ENCODE peak calls at places on chromosomes 6 and 20, in six cellular contexts. N is Peyer's patch, C is tibial nerve, O is heart left ventricle, J is IMR-90, M is keratinocyte. A is an unnamed sample. For H3K27me3, the result is how much of the 10 kb centered on the place peaks cover.

GRCh38 chr20:2521369-2522305 is 12.9 kb upstream of the ZNF343 start:
- DNase-seq in C (no peak), M (no peak), N (peak), J (peak), O (no peak), A (no peak)

GRCh38 chr6:120648713-120649112 is 685.6 kb downstream of the TBC1D32 start:
- DNase-seq in N (no peak), C (no peak), O (no peak), J (no peak), M (no peak), A (no peak)

GRCh38 chr6:76683985-76684384 is 611.5 kb upstream of the IMPG1 start:
- DNase-seq in N (no peak), C (no peak), O (no peak), M (no peak), J (no peak), A (no peak)

GRCh38 chr20:61956396-61957342 is 109.0 kb downstream of the TAF4 start:
- DNase-seq in C (no peak), O (no peak), M (no peak), N (no peak), J (peak), A (no peak)

GRCh38 chr6:73521351-73522254 is 771 bp upstream of the EEF1A1 start:
- DNase-seq in C (no peak), N (peak), M (no peak), J (peak), O (peak), A (peak)

GRCh38 chr6:87244380-87244779 is 78.0 kb upstream of the SMIM8 start:
- DNase-seq in J (peak), C (no peak), N (no peak), M (no peak), O (no peak), A (no peak)

GRCh38 chr6:157143885-157144795 is 179.2 kb downstream of the TMEM242 start:
- DNase-seq in C (no peak), J (peak), O (no peak), M (no peak), N (no peak), A (no peak)

GRCh38 chr20:24950128-24950835 is 1.2 kb downstream of the CST7 start:
- DNase-seq in J (no peak), M (no peak), N (no peak), O (no peak), C (no peak), A (no peak)

GRCh38 chr20:32006841-32007786 is 3.1 kb upstream of the CCM2L start:
- DNase-seq in J (no peak), M (no peak), C (no peak), N (no peak), O (no peak), A (no peak)

GRCh38 chr6:13294499-13295069 is 33.8 kb downstream of the TBC1D7 start:
- DNase-seq in C (no peak), M (no peak), N (no peak), O (no peak), J (no peak), A (no peak)

GRCh38 chr20:21574443-21574842 is 60.6 kb upstream of the NKX2-2 start:
- DNase-seq in J (no peak), N (no peak), M (no peak), C (no peak), O (no peak), A (no peak)

GRCh38 chr6:5094327-5094726 is 9.2 kb downstream of the PPP1R3G start:
- DNase-seq in O (no peak), M (no peak), C (no peak), N (no peak), J (peak), A (peak)

GRCh38 chr6:40721252-40721936 is 134.2 kb upstream of the LRFN2 start:
- DNase-seq in J (no peak), C (no peak), N (no peak), O (no peak), M (no peak), A (no peak)

GRCh38 chr6:35601331-35602132 is 87.2 kb downstream of the FKBP5 start:
- DNase-seq in J (peak), M (no peak), N (peak), C (peak), O (peak), A (peak)

GRCh38 chr20:38875170-38875993 is 50.8 kb upstream of the FAM83D start:
- DNase-seq in C (no peak), J (no peak), N (peak), O (no peak), M (no peak), A (no peak)

DNA sequence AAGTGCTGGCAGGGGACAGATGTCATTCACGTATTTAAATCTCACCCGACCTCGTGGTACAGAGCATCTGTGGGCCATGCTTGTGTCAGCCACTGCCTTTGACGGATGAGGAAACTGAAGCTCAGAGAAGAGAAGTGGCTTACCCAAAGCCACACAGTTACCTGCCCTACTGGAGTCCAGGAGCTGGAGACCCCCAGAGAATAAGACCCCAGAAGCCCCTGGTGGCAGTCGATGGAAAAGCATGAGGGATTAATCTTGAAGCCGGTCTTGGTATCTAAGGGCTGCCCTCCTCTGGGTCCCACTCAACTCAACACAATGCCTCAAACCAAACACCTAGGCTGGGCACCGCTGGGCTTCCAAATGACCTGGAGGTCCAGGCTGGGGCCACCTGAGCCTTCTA is 83.1 kb downstream of the GRM4 start:
- DNase-seq in J (no peak), C (no peak), M (no peak), O (no peak), N (no peak), A (no peak)
- TF ChIP-seq CTCF in J (peak), C (no peak), M (no peak), O (no peak), N (no peak), A (peak)

DNA sequence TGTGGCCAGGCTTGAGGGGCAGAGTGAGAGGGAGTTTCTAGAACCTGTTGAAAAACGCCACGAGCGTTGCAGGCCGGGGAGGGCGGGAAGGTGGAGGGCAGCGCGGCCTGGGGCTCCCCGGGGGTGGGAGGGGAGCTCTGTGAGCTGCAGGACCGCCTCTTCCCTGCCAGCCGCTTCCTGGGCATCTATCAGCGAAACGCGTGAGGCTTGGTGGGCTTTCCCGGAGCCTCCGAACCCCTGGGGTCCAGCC is 633 bp upstream of the BHLHE23 start:
- DNase-seq in O (no peak), M (no peak), N (no peak), J (no peak), C (no peak), A (no peak)
- H3K4me3 ChIP-seq in O (peak), M (no peak), N (no peak), J (no peak), C (no peak), A (no peak)

GRCh38 chr20:43576108-43576507 is 14.6 kb upstream of the IFT52 start:
- DNase-seq in J (no peak), O (peak), C (no peak), N (no peak), M (no peak), A (no peak)

GRCh38 chr20:43583133-43583864 is 7.4 kb upstream of the IFT52 start:
- DNase-seq in N (no peak), J (no peak), O (no peak), C (no peak), M (no peak), A (no peak)

GRCh38 chr20:43584448-43585138 is 6.1 kb upstream of the IFT52 start:
- DNase-seq in C (no peak), O (no peak), J (peak), M (no peak), N (no peak), A (peak)

GRCh38 chr20:43583982-43584432 is 6.7 kb upstream of the IFT52 start:
- DNase-seq in O (peak), C (peak), N (peak), J (peak), M (no peak), A (peak)

GRCh38 chr20:43579861-43580793 is 10.6 kb upstream of the IFT52 start:
- DNase-seq in O (no peak), J (no peak), N (no peak), C (no peak), M (no peak), A (no peak)
- H3K27me3 ChIP-seq in O (under half), J (under half), N (under half), C (under half), M (under half), A (under half)

GRCh38 chr20:50266293-50267040 is 75.8 kb downstream of the CEBPB start:
- DNase-seq in N (no peak), O (no peak), J (no peak), M (no peak), C (no peak), A (no peak)

GRCh38 chr20:50265245-50265946 is 74.8 kb downstream of the CEBPB start:
- DNase-seq in N (no peak), J (no peak), O (peak), M (no peak), C (no peak), A (no peak)

GRCh38 chr20:50267866-50268219 is 77.2 kb downstream of the CEBPB start:
- DNase-seq in O (no peak), C (no peak), M (no peak), N (no peak), J (no peak), A (no peak)

GRCh38 chr20:50269111-50270033 is 78.7 kb downstream of the CEBPB start:
- DNase-seq in C (no peak), N (no peak), J (no peak), O (peak), M (no peak), A (no peak)

DNA sequence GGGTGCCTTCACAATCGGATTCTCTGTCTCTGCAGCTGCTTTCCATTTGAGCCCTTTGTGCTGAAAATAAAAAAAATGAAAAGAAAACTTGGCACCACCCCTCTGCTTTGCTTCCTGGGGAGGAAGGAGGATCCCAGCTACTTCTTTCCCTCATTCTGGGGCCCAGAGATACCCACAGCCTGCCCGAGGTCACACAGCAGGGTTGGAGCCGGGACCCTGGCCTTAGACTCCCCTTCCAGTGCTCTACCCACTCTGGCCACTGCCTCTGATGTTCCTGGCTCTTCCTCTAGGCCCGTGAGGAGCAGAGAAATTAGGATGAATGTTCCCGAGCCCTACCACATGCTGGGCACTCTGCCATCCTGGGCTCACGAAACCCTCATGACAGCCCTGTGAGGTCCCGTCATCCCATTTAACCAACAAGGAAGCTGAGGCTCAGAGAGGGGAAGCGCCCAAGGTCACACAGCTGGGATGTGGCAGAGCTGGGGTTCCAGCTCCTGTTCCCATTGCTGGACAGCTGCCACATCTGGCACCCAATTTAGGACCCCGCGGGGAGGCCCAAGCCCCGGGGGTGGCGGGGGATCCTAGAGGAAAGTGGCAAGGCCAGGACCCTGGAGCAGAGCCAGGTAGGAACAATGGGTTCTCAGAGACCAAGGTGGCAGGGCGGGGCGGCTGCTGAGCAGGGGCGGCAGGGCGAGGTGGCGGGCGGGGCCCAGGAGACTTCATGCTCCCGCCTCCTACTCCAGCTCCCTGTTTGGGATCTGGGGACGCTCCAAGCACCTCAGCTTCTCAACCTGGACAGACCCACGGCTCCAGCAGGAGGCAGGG is 76.6 kb downstream of the CEBPB start:
- DNase-seq in C (peak), J (peak), N (no peak), M (no peak), O (no peak), A (no peak)
- TF ChIP-seq CTCF in C (no peak), J (no peak), N (no peak), M (no peak), O (no peak), A (no peak)

GRCh38 chr20:41035207-41035606 is 6.6 kb downstream of the TOP1 start:
- DNase-seq in M (no peak), N (no peak), O (no peak), J (no peak), C (no peak), A (no peak)
- H3K4me3 ChIP-seq in M (no peak), N (no peak), O (no peak), J (no peak), C (no peak), A (no peak)

DNA sequence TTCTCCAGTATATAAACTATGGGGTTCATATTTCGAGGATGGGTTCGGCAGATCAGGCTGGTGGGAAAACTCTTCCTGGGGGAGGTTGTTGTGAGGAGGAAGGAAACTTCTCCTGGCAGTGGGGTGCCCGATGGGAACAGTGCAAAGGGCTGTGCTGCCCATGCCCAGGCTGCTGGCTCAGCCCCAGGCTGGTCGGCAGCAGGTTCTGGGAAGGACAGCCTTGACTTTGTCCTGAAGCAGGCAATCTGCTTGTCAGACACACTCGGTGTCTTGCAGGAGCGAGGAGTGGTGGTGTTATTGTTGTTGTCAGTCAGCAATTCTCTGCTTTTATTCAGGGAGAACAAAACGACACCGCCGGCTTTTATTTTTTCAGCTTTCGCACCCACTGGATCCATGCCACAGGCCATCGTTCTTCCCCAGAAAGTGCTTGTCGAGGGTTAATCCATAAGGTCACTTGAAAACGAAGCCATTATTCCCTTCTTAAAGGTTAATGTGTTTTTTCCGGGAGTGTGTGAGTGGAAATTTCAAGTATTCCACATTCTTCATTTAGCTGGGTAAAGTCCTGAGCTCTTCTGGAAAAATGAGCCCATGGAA is 57.1 kb upstream of the STX16 start:
- DNase-seq in C (no peak), J (no peak), N (no peak), O (no peak), M (no peak), A (no peak)
- H3K27me3 ChIP-seq in C (under half), J (under half), N (under half), O (under half), M (half or more), A (under half)

GRCh38 chr6:99543968-99544367 is 24.5 kb downstream of the CCNC start:
- DNase-seq in J (no peak), M (no peak), O (no peak), N (no peak), C (no peak), A (no peak)
- TF ChIP-seq CTCF in J (no peak), M (no peak), O (no peak), N (no peak), C (no peak), A (no peak)

GRCh38 chr6:26332843-26333242 is 32.2 kb upstream of the BTN3A2 start:
- DNase-seq in N (no peak), M (no peak), J (no peak), C (no peak), O (no peak), A (no peak)
- H3K4me3 ChIP-seq in N (no peak), M (no peak), J (no peak), C (no peak), O (no peak), A (no peak)